ENCODE peak calls at places on chromosomes 4 and X, in six cellular contexts. T is lower lobe of right lung; J is CD4-positive, alpha-beta T cell; L is adrenal gland; B is left lung; P is A549. S is an unnamed sample.
A peak's percentile ranks its signal among the peaks of the same experiment; 100 is the strongest.

GRCh38 chr4:13938299-13938698 is 310.8 kb upstream of the BOD1L1 start:
- DNase-seq in L (no peak), J (no peak), B (no peak), T (no peak), P (no peak), S (no peak)

GRCh38 chr4:76430519-76431388 is 4.3 kb upstream of the SHROOM3 start:
- DNase-seq in T (no peak), J (no peak), L (no peak), P (peak; percentile 36), B (no peak), S (no peak)

GRCh38 chrX:44299177-44299576 is 44.3 kb downstream of the EFHC2 start:
- DNase-seq in B (no peak), J (no peak), P (no peak), T (no peak), L (no peak), S (no peak)

GRCh38 chr4:145061325-145061920 is 36.6 kb downstream of the ANAPC10 start:
- DNase-seq in B (no peak), J (no peak), P (no peak), T (no peak), L (no peak), S (no peak)

GRCh38 chrX:134148293-134148692 is 88.7 kb upstream of the CCDC160 start:
- DNase-seq in J (no peak), T (no peak), B (no peak), L (no peak), P (no peak), S (no peak)

GRCh38 chrX:50432760-50433377 is 37.8 kb downstream of the DGKK start:
- DNase-seq in T (no peak), J (no peak), L (no peak), P (no peak), B (no peak), S (no peak)

GRCh38 chrX:45771114-45771513 is 570.4 kb upstream of the DIPK2B start:
- DNase-seq in T (no peak), L (no peak), B (peak; percentile 42), J (no peak), P (peak; percentile 59), S (no peak)

GRCh38 chrX:29553542-29553941 is 661.8 kb upstream of the MAGEB2 start:
- DNase-seq in J (no peak), B (no peak), L (no peak), P (no peak), T (no peak), S (no peak)

GRCh38 chr4:91330555-91331137 is 973.1 kb upstream of the GRID2 start:
- DNase-seq in B (no peak), L (no peak), P (no peak), T (no peak), J (no peak), S (no peak)

GRCh38 chrX:103628386-103629290 is at the start of gene TCEAL1:
- DNase-seq in L (peak; percentile 60), T (peak; percentile 74), J (no peak), P (no peak), B (peak; percentile 72), S (peak; percentile 4)

GRCh38 chr4:184409502-184409901 is 64.8 kb downstream of the IRF2 start:
- DNase-seq in T (no peak), B (no peak), P (no peak), L (no peak), J (no peak), S (no peak)

GRCh38 chr4:182694551-182694950 is 222.6 kb downstream of the DCTD start:
- DNase-seq in T (no peak), J (no peak), L (no peak), B (no peak), P (no peak), S (no peak)

GRCh38 chrX:137236837-137237236 is 203.0 kb upstream of the GPR101 start:
- DNase-seq in P (no peak), L (no peak), J (no peak), B (no peak), T (no peak), S (no peak)

GRCh38 chr4:7159923-7160322 is 32.4 kb upstream of the SORCS2 start:
- DNase-seq in T (no peak), L (no peak), P (no peak), B (peak; percentile 2), J (no peak), S (no peak)

GRCh38 chr4:89152972-89153371 is 41.6 kb downstream of the TIGD2 start:
- DNase-seq in B (no peak), L (no peak), P (no peak), J (no peak), T (no peak), S (no peak)

GRCh38 chrX:76183289-76184057 is 10.6 kb downstream of the PBDC1 start:
- DNase-seq in B (no peak), P (no peak), T (no peak), L (no peak), J (no peak), S (no peak)

GRCh38 chr4:162499478-162499877 is 335.7 kb upstream of the FSTL5 start:
- DNase-seq in P (no peak), J (no peak), B (no peak), L (no peak), T (no peak), S (no peak)

GRCh38 chr4:40621592-40622512 is 7.8 kb downstream of the RBM47 start:
- DNase-seq in T (peak; percentile 88), P (peak; percentile 52), B (peak; percentile 90), J (no peak), L (peak; percentile 93), S (no peak)

GRCh38 chrX:1493877-1494510 is 41.3 kb upstream of the ASMTL start:
- DNase-seq in J (no peak), T (no peak), L (no peak), P (no peak), B (no peak), S (no peak)

GRCh38 chrX:108216862-108217571 is 125.4 kb downstream of the ATG4A start:
- DNase-seq in P (no peak), T (no peak), L (no peak), B (no peak), J (no peak), S (no peak)

GRCh38 chr4:148026022-148026421 is 294.1 kb downstream of the ARHGAP10 start:
- DNase-seq in T (no peak), L (no peak), P (no peak), J (no peak), B (no peak), S (no peak)

GRCh38 chrX:85326234-85327059 is 53.0 kb downstream of the POF1B start:
- DNase-seq in J (no peak), B (no peak), L (no peak), T (peak; percentile 8), P (no peak), S (no peak)

GRCh38 chrX:129360175-129360574 is 163.1 kb downstream of the SMARCA1 start:
- DNase-seq in T (no peak), L (peak; percentile 31), B (no peak), P (peak; percentile 13), J (peak; percentile 6), S (peak; percentile 6)

GRCh38 chr4:25813705-25814104 is 49.1 kb downstream of the SEL1L3 start:
- DNase-seq in J (no peak), T (no peak), L (peak; percentile 57), P (peak; percentile 18), B (peak; percentile 50), S (no peak)

GRCh38 chrX:103488332-103488731 is 31.0 kb downstream of the RAB40A start:
- DNase-seq in T (no peak), L (no peak), J (no peak), B (no peak), P (peak; percentile 15), S (no peak)

GRCh38 chr4:16159321-16159720 is 67.0 kb downstream of the TAPT1 start:
- DNase-seq in P (no peak), T (no peak), J (no peak), B (no peak), L (no peak), S (no peak)
- H3K9me3 ChIP-seq in P (no peaks in the 10 kb centered on the region), T (no peaks in the 10 kb centered on the region), J (no peaks in the 10 kb centered on the region), B (no peaks in the 10 kb centered on the region), L (no peaks in the 10 kb centered on the region), S (no peaks in the 10 kb centered on the region)

GRCh38 chr4:154065368-154065767 is 276.5 kb upstream of the SFRP2 start:
- DNase-seq in J (no peak), P (no peak), T (no peak), L (no peak), B (no peak), S (no peak)

GRCh38 chr4:154064244-154064643 is 275.4 kb upstream of the SFRP2 start:
- DNase-seq in L (no peak), P (no peak), B (no peak), T (no peak), J (no peak), S (no peak)
- H3K9me3 ChIP-seq in L (peaks cover 12% of the 10 kb centered on the region), P (no peaks in the 10 kb centered on the region), B (no peaks in the 10 kb centered on the region), T (peaks cover 23% of the 10 kb centered on the region), J (peaks cover 32% of the 10 kb centered on the region), S (no peaks in the 10 kb centered on the region)

GRCh38 chr4:139416073-139416673 is 37.7 kb upstream of the RAB33B start:
- DNase-seq in L (no peak), T (no peak), J (no peak), B (no peak), P (no peak), S (no peak)

GRCh38 chr4:139420652-139421051 is 33.3 kb upstream of the RAB33B start:
- DNase-seq in T (no peak), J (no peak), P (no peak), B (no peak), L (no peak), S (no peak)

DNA sequence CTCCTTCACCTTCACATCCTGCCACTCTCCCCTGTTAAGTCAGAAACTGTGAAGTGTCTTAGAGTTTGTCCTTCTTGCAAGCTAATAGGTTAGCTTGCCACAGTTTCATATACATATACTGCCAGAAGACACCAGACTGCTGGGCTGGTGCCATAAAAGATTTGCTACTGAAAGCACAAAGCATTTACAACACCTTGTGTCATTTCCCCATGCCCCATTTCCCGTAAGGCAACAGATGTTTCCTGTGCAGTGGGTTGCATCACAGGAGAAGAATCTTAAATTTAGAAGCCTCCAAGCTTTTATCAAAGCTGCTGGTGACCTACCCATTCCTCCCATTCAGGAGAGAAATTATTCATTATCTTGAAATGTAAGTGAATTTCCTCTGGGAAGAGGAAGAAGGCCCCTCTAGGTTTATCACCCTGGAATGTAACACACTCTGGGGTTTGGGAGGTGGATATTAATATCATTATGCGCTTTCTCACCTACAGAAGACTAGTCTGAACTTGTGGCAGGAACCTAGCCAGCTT is 34.5 kb upstream of the RAB33B start:
- DNase-seq in J (no peak), T (no peak), L (peak; percentile 77), P (no peak), B (no peak), S (no peak)
- H3K9me3 ChIP-seq in J (peaks cover 3% of the 10 kb centered on the region), T (no peaks in the 10 kb centered on the region), L (peaks cover 5% of the 10 kb centered on the region), P (no peaks in the 10 kb centered on the region), B (no peaks in the 10 kb centered on the region), S (no peaks in the 10 kb centered on the region)

GRCh38 chrX:66176134-66176533 is 12.1 kb downstream of the HEPH start:
- DNase-seq in T (no peak), L (no peak), B (no peak), P (no peak), J (no peak), S (no peak)
- H3K9me3 ChIP-seq in T (no peaks in the 10 kb centered on the region), L (peaks cover 16% of the 10 kb centered on the region), B (no peaks in the 10 kb centered on the region), P (no peaks in the 10 kb centered on the region), J (peaks cover 12% of the 10 kb centered on the region), S (no peaks in the 10 kb centered on the region)

GRCh38 chr4:128247906-128248305 is 39.7 kb downstream of the PGRMC2 start:
- DNase-seq in P (no peak), L (no peak), J (no peak), B (no peak), T (no peak), S (no peak)

GRCh38 chr4:128255906-128256305 is 31.7 kb downstream of the PGRMC2 start:
- DNase-seq in J (no peak), T (no peak), B (no peak), P (no peak), L (no peak), S (no peak)

GRCh38 chr4:128244379-128244778 is 43.2 kb downstream of the PGRMC2 start:
- DNase-seq in L (no peak), T (no peak), B (no peak), P (no peak), J (no peak), S (no peak)

GRCh38 chr4:128249787-128250668 is 37.6 kb downstream of the PGRMC2 start:
- DNase-seq in B (no peak), J (no peak), L (no peak), T (no peak), P (no peak), S (no peak)
- H3K9me3 ChIP-seq in B (peaks cover 4% of the 10 kb centered on the region), J (peaks cover 6% of the 10 kb centered on the region), L (no peaks in the 10 kb centered on the region), T (peaks cover 5% of the 10 kb centered on the region), P (peaks cover 19% of the 10 kb centered on the region), S (peaks cover 3% of the 10 kb centered on the region)

S was measured in T-helper 17 cell.